ENCODE peak calls at places on chromosomes 7 and 10, in ten cellular contexts. B, W, P, N, L, Q, C, T, F and O are unnamed samples.

GRCh38 chr7:39624202-39624807 is 933 bp downstream of the RALA start:
- DNase-seq in F (peak; percentile 59), P (peak; percentile 49), W (peak; percentile 66), Q (no peak), N (no peak), C (peak; percentile 13), T (no peak), B (no peak), L (peak; percentile 35), O (no peak)

GRCh38 chr10:84805149-84805548 is 476.8 kb downstream of the CCSER2 start:
- DNase-seq in T (no peak), L (no peak), F (no peak), N (no peak), Q (no peak), W (no peak), B (no peak), P (no peak), C (no peak), O (no peak)

GRCh38 chr10:101545898-101546297 is 42.2 kb downstream of the POLL start:
- DNase-seq in C (no peak), Q (no peak), W (no peak), L (no peak), B (no peak), F (no peak), T (no peak), N (no peak), P (no peak), O (no peak)

GRCh38 chr7:142511801-142512200 is 237.5 kb upstream of the PRSS1 start:
- DNase-seq in Q (no peak), L (no peak), F (no peak), C (no peak), W (no peak), N (no peak), P (no peak), T (no peak), B (no peak), O (no peak)

GRCh38 chr7:92391071-92391470 is 56.2 kb upstream of the GATAD1 start:
- DNase-seq in T (no peak), L (no peak), N (no peak), W (no peak), Q (no peak), C (no peak), P (no peak), B (no peak), F (no peak), O (no peak)

GRCh38 chr7:69659964-69660363 is 61.7 kb downstream of the AUTS2 start:
- DNase-seq in F (no peak), C (no peak), L (peak; percentile 75), W (no peak), N (no peak), Q (no peak), B (no peak), P (no peak), T (peak; percentile 37), O (peak; percentile 28)

GRCh38 chr7:4769753-4770152 is 5.7 kb upstream of the AP5Z1 start:
- DNase-seq in N (peak; percentile 16), P (peak; percentile 21), C (no peak), B (no peak), Q (no peak), T (peak; percentile 60), L (peak; percentile 33), W (no peak), F (no peak), O (peak; percentile 33)

GRCh38 chr10:29465384-29465783 is 169.4 kb downstream of the SVIL start:
- DNase-seq in B (no peak), W (no peak), P (no peak), F (no peak), L (no peak), Q (no peak), C (no peak), T (no peak), N (no peak), O (no peak)

GRCh38 chr7:240887-241421 is 48.6 kb downstream of the FAM20C start:
- DNase-seq in T (no peak), B (no peak), C (no peak), P (peak; percentile 23), F (no peak), N (no peak), W (no peak), L (peak; percentile 36), Q (no peak), O (no peak)

GRCh38 chr10:83848696-83849095 is 290.6 kb upstream of the GHITM start:
- DNase-seq in C (no peak), Q (no peak), B (no peak), F (no peak), T (no peak), L (no peak), P (no peak), N (peak; percentile 24), W (no peak), O (no peak)

GRCh38 chr10:31816318-31816717 is 112.3 kb downstream of the ARHGAP12 start:
- DNase-seq in B (no peak), T (peak; percentile 24), N (peak; percentile 75), C (no peak), F (no peak), P (peak; percentile 44), Q (no peak), L (peak; percentile 88), W (no peak), O (no peak)

GRCh38 chr10:86362566-86363183 is 3.9 kb downstream of the GRID1 start:
- DNase-seq in C (no peak), W (no peak), L (no peak), P (no peak), T (no peak), Q (no peak), B (no peak), N (no peak), F (no peak), O (no peak)

GRCh38 chr7:148385009-148385682 is 205.4 kb upstream of the C7orf33 start:
- DNase-seq in N (no peak), F (no peak), L (no peak), C (no peak), P (no peak), W (no peak), B (no peak), T (no peak), Q (peak; percentile 21), O (no peak)

GRCh38 chr10:94591461-94592205 is 46.0 kb downstream of the HELLS start:
- DNase-seq in P (no peak), W (peak; percentile 29), F (no peak), C (no peak), B (no peak), T (no peak), N (no peak), L (no peak), Q (no peak), O (no peak)

GRCh38 chr10:70916241-70916640 is 27.9 kb upstream of the PCBD1 start:
- DNase-seq in P (no peak), F (no peak), Q (no peak), T (no peak), L (no peak), W (no peak), C (no peak), B (no peak), N (no peak), O (no peak)

GRCh38 chr10:29608476-29609301 is 26.1 kb downstream of the SVIL start:
- DNase-seq in B (no peak), T (no peak), P (no peak), N (no peak), C (no peak), Q (no peak), L (no peak), W (no peak), F (no peak), O (no peak)

GRCh38 chr7:142857625-142858024 is 2.7 kb downstream of the EPHB6 start:
- DNase-seq in L (no peak), B (no peak), F (no peak), W (no peak), P (no peak), T (no peak), N (no peak), C (no peak), Q (no peak), O (no peak)

GRCh38 chr7:139436806-139437205 is 46.7 kb downstream of the KLRG2 start:
- DNase-seq in B (no peak), T (no peak), Q (no peak), L (no peak), N (no peak), P (no peak), C (no peak), W (no peak), F (no peak), O (no peak)